ENCODE peak calls at places on chromosome 18, in four cellular contexts. One of them, this sample, is unnamed.

GRCh38 chr18:32707586-32707985 is 65.2 kb downstream of the KLHL14 start:
- DNase-seq in H1: no peak
- DNase-seq in HepG2: no peak
- DNase-seq in K562: no peak
- DNase-seq in this sample: no peak

GRCh38 chr18:14122099-14122498 is 10.1 kb downstream of the ZNF519 start:
- DNase-seq in HepG2: no peak
- DNase-seq in H1: no peak
- DNase-seq in K562: no peak
- DNase-seq in this sample: no peak

GRCh38 chr18:10304853-10305252 is 149.6 kb upstream of the APCDD1 start:
- DNase-seq in K562: no peak
- DNase-seq in H1: no peak
- DNase-seq in HepG2: no peak
- DNase-seq in this sample: no peak

GRCh38 chr18:8951491-8951890 is 151.0 kb upstream of the NDUFV2 start:
- DNase-seq in K562: peak
- DNase-seq in H1: no peak
- DNase-seq in HepG2: no peak
- DNase-seq in this sample: no peak

GRCh38 chr18:41461058-41461560 is 493.9 kb upstream of the PIK3C3 start:
- DNase-seq in HepG2: no peak
- DNase-seq in K562: no peak
- DNase-seq in H1: no peak
- DNase-seq in this sample: no peak

GRCh38 chr18:54209471-54210180 is 14.8 kb downstream of the MBD2 start:
- DNase-seq in H1: no peak
- DNase-seq in HepG2: no peak
- DNase-seq in K562: no peak
- DNase-seq in this sample: no peak

GRCh38 chr18:51287818-51288508 is 90.5 kb upstream of the MEX3C start:
- DNase-seq in HepG2: no peak
- DNase-seq in K562: no peak
- DNase-seq in H1: no peak
- DNase-seq in this sample: no peak

GRCh38 chr18:25639601-25640000 is 287.6 kb upstream of the ZNF521 start:
- DNase-seq in H1: no peak
- DNase-seq in K562: no peak
- DNase-seq in HepG2: no peak
- DNase-seq in this sample: no peak

GRCh38 chr18:9961031-9961430 is 47.2 kb downstream of the VAPA start:
- DNase-seq in H1: no peak
- DNase-seq in K562: no peak
- DNase-seq in HepG2: no peak
- DNase-seq in this sample: no peak

GRCh38 chr18:70188113-70188512 is 17.4 kb downstream of the RTTN start:
- DNase-seq in K562: no peak
- DNase-seq in H1: no peak
- DNase-seq in HepG2: no peak
- DNase-seq in this sample: no peak

GRCh38 chr18:64115906-64116305 is 33.0 kb downstream of the LINC00305 start:
- DNase-seq in H1: no peak
- DNase-seq in HepG2: no peak
- DNase-seq in K562: no peak
- DNase-seq in this sample: no peak

GRCh38 chr18:45357681-45358470 is 257.4 kb upstream of the SLC14A2 start:
- DNase-seq in HepG2: no peak
- DNase-seq in H1: no peak
- DNase-seq in K562: no peak
- DNase-seq in this sample: no peak

GRCh38 chr18:48734460-48734859 is 195.6 kb downstream of the CTIF start:
- DNase-seq in HepG2: no peak
- DNase-seq in H1: no peak
- DNase-seq in K562: no peak
- DNase-seq in this sample: no peak

GRCh38 chr18:54878057-54878661 is 49.9 kb downstream of the RAB27B start:
- DNase-seq in HepG2: no peak
- DNase-seq in H1: no peak
- DNase-seq in K562: no peak
- DNase-seq in this sample: no peak

GRCh38 chr18:78021196-78021595 is 771.5 kb downstream of the GALR1 start:
- DNase-seq in HepG2: no peak
- DNase-seq in H1: no peak
- DNase-seq in K562: no peak
- DNase-seq in this sample: no peak

GRCh38 chr18:30929718-30930117 is 112.8 kb downstream of the DSC3 start:
- DNase-seq in H1: no peak
- DNase-seq in HepG2: no peak
- DNase-seq in K562: no peak
- DNase-seq in this sample: no peak

GRCh38 chr18:77323640-77324370 is 74.2 kb downstream of the GALR1 start:
- DNase-seq in K562: no peak
- DNase-seq in HepG2: no peak
- DNase-seq in H1: no peak
- DNase-seq in this sample: no peak

GRCh38 chr18:49708674-49709580 is 104.4 kb downstream of the ACAA2 start:
- DNase-seq in HepG2: no peak
- DNase-seq in H1: no peak
- DNase-seq in K562: no peak
- DNase-seq in this sample: no peak

GRCh38 chr18:2459886-2460285 is 111.4 kb downstream of the METTL4 start:
- DNase-seq in K562: no peak
- DNase-seq in H1: no peak
- DNase-seq in HepG2: no peak
- DNase-seq in this sample: no peak

GRCh38 chr18:44679912-44680270 is 797 bp upstream of the SETBP1 start:
- DNase-seq in K562: peak
- DNase-seq in HepG2: no peak
- DNase-seq in H1: no peak
- DNase-seq in this sample: peak

GRCh38 chr18:52008330-52008729 is 331.7 kb upstream of the DCC start:
- DNase-seq in K562: no peak
- DNase-seq in H1: no peak
- DNase-seq in HepG2: no peak
- DNase-seq in this sample: no peak

GRCh38 chr18:7236899-7237298 is 6.0 kb downstream of the LRRC30 start:
- DNase-seq in K562: no peak
- DNase-seq in H1: no peak
- DNase-seq in HepG2: no peak
- DNase-seq in this sample: no peak

GRCh38 chr18:7234061-7234460 is 3.2 kb downstream of the LRRC30 start:
- DNase-seq in H1: no peak
- DNase-seq in HepG2: no peak
- DNase-seq in K562: no peak
- DNase-seq in this sample: no peak

GRCh38 chr18:7230646-7231349 is at the start of gene LRRC30:
- DNase-seq in HepG2: no peak
- DNase-seq in K562: no peak
- DNase-seq in H1: no peak
- DNase-seq in this sample: no peak

GRCh38 chr18:7233398-7233797 is 2.5 kb downstream of the LRRC30 start:
- DNase-seq in HepG2: no peak
- DNase-seq in K562: no peak
- DNase-seq in H1: no peak
- DNase-seq in this sample: no peak

GRCh38 chr18:7232218-7232617 is 1.3 kb downstream of the LRRC30 start:
- DNase-seq in HepG2: no peak
- DNase-seq in H1: no peak
- DNase-seq in K562: no peak
- DNase-seq in this sample: no peak
- TF ChIP-seq JUN in HepG2: no peak
- TF ChIP-seq JUN in H1: no peak
- TF ChIP-seq JUN in K562: no peak
- TF ChIP-seq JUN in this sample: no peak

DNA sequence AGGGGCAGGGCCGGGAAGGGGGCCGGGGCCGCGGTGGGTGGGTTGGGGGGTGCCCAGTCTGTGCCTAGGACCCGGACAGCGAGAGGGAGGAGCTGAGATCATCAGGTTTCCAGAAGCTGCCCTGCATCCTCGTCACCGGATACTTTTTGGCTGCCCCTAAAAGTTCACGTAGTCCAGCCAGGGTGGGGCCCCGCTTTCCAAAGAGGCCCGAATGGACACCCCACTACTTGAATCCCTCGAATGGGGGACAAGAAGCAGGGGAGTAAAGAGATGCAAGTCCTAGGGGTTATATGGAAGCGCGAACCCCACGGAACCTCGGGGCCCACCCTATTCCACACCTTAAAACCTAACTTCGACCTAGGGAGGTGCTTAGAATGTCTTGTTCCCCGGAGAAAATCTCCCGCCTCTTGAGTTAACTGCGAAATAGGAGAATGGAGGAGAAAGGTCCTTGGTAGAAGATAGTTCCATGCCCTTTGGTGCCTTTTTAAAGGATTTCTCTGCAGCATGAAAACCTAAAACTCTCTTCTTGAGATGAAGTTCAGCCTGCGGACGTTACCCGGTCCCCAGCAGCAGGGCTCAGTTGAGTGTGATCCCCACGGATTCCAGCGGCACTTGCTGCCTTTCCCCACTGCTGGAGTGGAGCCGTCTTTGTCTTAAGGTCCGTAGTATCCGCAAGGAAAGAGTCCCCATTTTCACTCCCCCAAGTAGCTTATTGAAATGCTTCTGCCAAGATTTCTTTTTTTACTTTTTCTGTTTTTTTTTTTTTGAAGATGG is 2.1 kb upstream of the RNF152 start:
- DNase-seq in H1: no peak
- DNase-seq in HepG2: no peak
- DNase-seq in K562: no peak
- DNase-seq in this sample: no peak
- TF ChIP-seq RAD21 in H1: no peak
- TF ChIP-seq RAD21 in HepG2: no peak
- TF ChIP-seq RAD21 in K562: no peak
- TF ChIP-seq RAD21 in this sample: no peak

GRCh38 chr18:75009296-75009695 is 199.6 kb downstream of the PTGR3 start:
- DNase-seq in H1: no peak
- DNase-seq in HepG2: no peak
- DNase-seq in K562: no peak
- DNase-seq in this sample: no peak

GRCh38 chr18:75003089-75003488 is 205.8 kb downstream of the PTGR3 start:
- DNase-seq in H1: no peak
- DNase-seq in HepG2: no peak
- DNase-seq in K562: no peak
- DNase-seq in this sample: no peak

GRCh38 chr18:75008186-75008585 is 200.8 kb downstream of the PTGR3 start:
- DNase-seq in H1: no peak
- DNase-seq in HepG2: no peak
- DNase-seq in K562: no peak
- DNase-seq in this sample: no peak

GRCh38 chr18:75003764-75004690 is 204.9 kb downstream of the PTGR3 start:
- DNase-seq in HepG2: no peak
- DNase-seq in H1: no peak
- DNase-seq in K562: no peak
- DNase-seq in this sample: no peak

DNA sequence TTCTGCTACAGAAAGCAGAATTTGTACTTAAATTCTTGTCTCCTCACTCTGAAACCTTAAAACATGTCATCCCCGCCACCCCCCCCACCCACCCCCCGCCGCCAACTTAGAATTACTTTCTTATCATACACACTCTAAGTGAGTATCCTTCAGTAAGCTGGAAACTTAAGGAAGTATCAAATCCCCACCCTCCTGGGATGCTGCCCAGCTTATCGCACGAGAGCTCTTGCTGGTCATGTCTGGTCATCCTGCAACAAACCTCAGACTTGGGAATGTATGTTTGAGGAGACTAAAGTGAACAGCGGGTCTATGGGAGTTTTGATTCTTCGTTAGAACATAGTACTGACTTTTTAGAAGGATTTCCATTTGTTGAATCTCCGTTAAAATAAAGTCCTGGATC is 203.3 kb downstream of the PTGR3 start:
- DNase-seq in HepG2: no peak
- DNase-seq in K562: no peak
- DNase-seq in H1: no peak
- DNase-seq in this sample: no peak
- TF ChIP-seq CTCF in HepG2: no peak
- TF ChIP-seq CTCF in K562: no peak
- TF ChIP-seq CTCF in H1: no peak
- TF ChIP-seq CTCF in this sample: no peak

DNA sequence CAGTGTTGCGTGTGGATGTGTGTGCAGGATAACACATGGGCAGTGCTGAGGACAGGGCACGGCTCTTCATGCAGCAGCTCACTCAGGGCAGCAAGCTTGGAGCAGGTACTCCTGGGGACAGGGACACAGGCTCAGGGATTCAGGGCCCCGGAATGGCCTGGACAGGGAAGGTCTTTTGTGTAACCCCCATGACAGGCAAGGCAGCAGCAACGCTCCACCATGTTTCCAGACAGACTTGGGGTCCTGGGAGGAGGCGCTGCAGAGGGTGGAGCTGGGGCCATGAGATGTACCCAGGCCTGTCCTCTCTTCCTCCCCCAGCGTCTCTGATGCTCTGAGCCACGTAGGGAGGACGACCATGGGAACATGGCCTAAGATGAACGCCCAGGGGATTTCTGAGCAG is 58.3 kb downstream of the ADNP2 start:
- DNase-seq in H1: no peak
- DNase-seq in K562: no peak
- DNase-seq in HepG2: no peak
- DNase-seq in this sample: no peak
- TF ChIP-seq JUN in H1: no peak
- TF ChIP-seq JUN in K562: no peak
- TF ChIP-seq JUN in HepG2: no peak
- TF ChIP-seq JUN in this sample: no peak

GRCh38 chr18:26963292-26963691 is 97.8 kb upstream of the AQP4 start:
- DNase-seq in H1: no peak
- DNase-seq in K562: no peak
- DNase-seq in HepG2: no peak
- DNase-seq in this sample: peak

GRCh38 chr18:26961805-26962204 is 96.3 kb upstream of the AQP4 start:
- DNase-seq in H1: no peak
- DNase-seq in K562: no peak
- DNase-seq in HepG2: no peak
- DNase-seq in this sample: no peak

GRCh38 chr18:26960901-26961300 is 95.4 kb upstream of the AQP4 start:
- DNase-seq in K562: no peak
- DNase-seq in HepG2: no peak
- DNase-seq in H1: no peak
- DNase-seq in this sample: no peak

GRCh38 chr18:26970637-26971036 is 105.1 kb upstream of the AQP4 start:
- DNase-seq in K562: no peak
- DNase-seq in H1: no peak
- DNase-seq in HepG2: no peak
- DNase-seq in this sample: no peak

GRCh38 chr18:26965206-26965605 is 99.7 kb upstream of the AQP4 start:
- DNase-seq in HepG2: no peak
- DNase-seq in K562: no peak
- DNase-seq in H1: no peak
- DNase-seq in this sample: no peak
- TF ChIP-seq RAD21 in HepG2: no peak
- TF ChIP-seq RAD21 in K562: no peak
- TF ChIP-seq RAD21 in H1: no peak
- TF ChIP-seq RAD21 in this sample: no peak